ENCODE peak calls at places on chromosomes 3 and 15, in five cellular contexts. M is AG09309, L is astrocyte, G is AG10803, U is left ventricle myocardium inferior. X is an unnamed sample.

GRCh38 chr15:38254065-38254883 is 1.6 kb downstream of the SPRED1 start:
- DNase-seq in L (peak; percentile 59), M (no peak), U (no peak), G (peak; percentile 54), X (peak; percentile 69)

GRCh38 chr3:160784853-160785252 is 28.8 kb downstream of the PPM1L start:
- DNase-seq in L (no peak), U (no peak), G (no peak), M (no peak), X (no peak)

GRCh38 chr3:45479627-45480026 is 91.3 kb downstream of the LARS2 start:
- DNase-seq in M (peak; percentile 78), L (peak; percentile 93), U (no peak), G (peak; percentile 89), X (peak; percentile 86)

GRCh38 chr15:99307735-99308134 is 56.5 kb downstream of the LRRC28 start:
- DNase-seq in G (no peak), L (peak; percentile 51), U (no peak), M (no peak), X (no peak)

GRCh38 chr3:66904816-66905543 is 93.1 kb upstream of the KBTBD8 start:
- DNase-seq in U (no peak), L (peak; percentile 1), G (peak; percentile 10), M (no peak), X (no peak)

GRCh38 chr3:48634661-48635221 is 520 bp downstream of the SLC26A6 start:
- DNase-seq in M (no peak), L (peak; percentile 45), G (peak; percentile 48), U (peak; percentile 55), X (peak; percentile 53)

GRCh38 chr15:38053786-38054185 is 119.3 kb downstream of the TMCO5A start:
- DNase-seq in U (no peak), G (no peak), M (no peak), L (no peak), X (peak; percentile 65)

GRCh38 chr3:50617096-50617791 is at the start of gene MAPKAPK3:
- DNase-seq in G (no peak), M (no peak), L (no peak), U (peak; percentile 59), X (no peak)

GRCh38 chr3:127822166-127822835 is at the start of gene MGLL:
- DNase-seq in L (peak; percentile 35), U (peak; percentile 49), M (no peak), G (peak; percentile 42), X (peak; percentile 45)

GRCh38 chr3:125229707-125230106 is 17.2 kb upstream of the SLC12A8 start:
- DNase-seq in L (no peak), G (no peak), U (no peak), M (no peak), X (no peak)

GRCh38 chr3:54950391-54951003 is 22.6 kb upstream of the LRTM1 start:
- DNase-seq in M (no peak), L (no peak), U (no peak), G (no peak), X (peak; percentile 46)

GRCh38 chr3:169146866-169147245 is 516.7 kb downstream of the MECOM start:
- DNase-seq in L (no peak), U (no peak), M (no peak), G (no peak), X (peak; percentile 67)
- H3K4me3 ChIP-seq in L (peak overlapping the region; percentile 95), U (peak overlapping the region; percentile 71), M (peak overlapping the region; percentile 81), G (peak overlapping the region; percentile 76), X (peak overlapping the region; percentile 81)

DNA sequence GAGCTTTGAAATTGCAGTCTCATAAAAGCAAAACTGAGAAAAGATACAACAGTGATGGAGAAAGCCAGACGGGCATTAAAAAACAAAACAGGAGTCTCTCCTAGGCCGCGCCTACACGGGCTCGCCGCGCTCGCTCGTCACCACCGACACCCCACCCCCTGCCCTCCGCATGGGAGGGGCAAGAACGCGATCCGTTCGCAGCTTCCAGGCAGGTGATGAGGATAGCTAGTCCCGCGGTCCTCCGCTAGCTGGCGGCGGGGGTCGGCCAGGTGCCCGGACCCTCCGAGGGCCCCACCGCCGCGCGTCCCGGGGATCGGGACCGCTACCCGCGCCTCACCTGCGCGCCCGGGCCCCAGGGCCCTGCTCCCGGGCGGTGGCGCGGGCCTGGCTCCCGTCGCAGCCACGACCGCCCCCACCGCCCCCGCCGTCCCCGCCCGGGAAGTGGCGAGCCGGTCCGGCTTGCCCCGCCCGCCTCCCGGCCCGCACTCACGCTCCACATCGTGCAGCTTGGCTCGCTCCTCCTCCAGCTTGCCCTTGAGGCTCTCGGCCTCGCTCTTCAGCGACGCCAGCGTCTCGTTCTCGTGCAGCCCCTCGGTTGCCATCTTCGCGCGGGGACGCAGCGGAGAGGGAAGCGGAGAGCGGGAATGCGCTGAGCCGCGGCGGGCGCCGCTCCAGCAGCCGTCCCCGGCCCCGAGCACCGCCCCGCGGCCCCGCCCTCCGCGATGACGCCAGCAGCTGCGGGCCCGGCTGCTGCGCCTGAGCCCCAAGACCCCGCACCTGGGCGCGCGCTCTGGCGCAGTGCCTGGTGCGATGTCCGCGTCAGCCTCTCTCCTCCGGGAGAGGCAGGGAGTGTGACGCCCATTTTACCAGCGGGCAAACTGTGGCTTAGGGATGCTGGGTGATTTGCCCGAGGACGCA is 11.7 kb downstream of the GNB5 start:
- DNase-seq in U (peak; percentile 81), L (peak; percentile 59), G (peak; percentile 68), M (no peak), X (peak; percentile 61)
- TF ChIP-seq CTCF in U (no peak), L (no peak), G (no peak), M (no peak), X (no peak)

DNA sequence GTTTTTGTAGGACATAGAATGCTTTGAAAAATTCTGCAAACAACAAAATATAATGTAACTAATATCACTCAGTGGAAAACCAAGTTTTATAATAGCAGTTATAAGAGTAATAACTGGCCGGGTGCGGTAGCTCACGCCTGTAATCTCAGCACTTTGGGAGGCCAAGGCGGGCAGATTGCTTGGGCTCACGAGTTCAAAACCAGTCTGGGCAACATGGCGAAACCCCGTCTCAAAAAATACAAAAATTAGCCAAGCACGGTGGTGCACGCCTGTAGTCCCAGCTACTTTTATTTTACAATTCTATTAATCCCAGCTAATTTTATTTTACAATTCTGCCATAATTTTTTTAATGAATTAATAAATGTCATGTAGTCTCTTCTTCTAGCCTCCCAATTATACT is 2.3 kb downstream of the DENND4A start:
- DNase-seq in U (no peak), L (no peak), G (no peak), M (no peak), X (no peak)
- H3K4me3 ChIP-seq in U (no peak overlapping the region), L (no peak overlapping the region), G (no peak overlapping the region), M (no peak overlapping the region), X (no peak overlapping the region)

GRCh38 chr3:102531686-102532085 is 96.9 kb downstream of the ZPLD1 start:
- DNase-seq in M (no peak), L (no peak), U (no peak), G (no peak), X (no peak)

GRCh38 chr3:102530443-102531195 is 95.8 kb downstream of the ZPLD1 start:
- DNase-seq in L (peak; percentile 45), U (no peak), G (peak; percentile 6), M (no peak), X (no peak)

GRCh38 chr3:102528727-102529126 is 93.9 kb downstream of the ZPLD1 start:
- DNase-seq in G (no peak), L (no peak), U (no peak), M (no peak), X (no peak)

GRCh38 chr3:102526865-102527264 is 92.0 kb downstream of the ZPLD1 start:
- DNase-seq in G (no peak), L (no peak), M (no peak), U (no peak), X (no peak)

DNA sequence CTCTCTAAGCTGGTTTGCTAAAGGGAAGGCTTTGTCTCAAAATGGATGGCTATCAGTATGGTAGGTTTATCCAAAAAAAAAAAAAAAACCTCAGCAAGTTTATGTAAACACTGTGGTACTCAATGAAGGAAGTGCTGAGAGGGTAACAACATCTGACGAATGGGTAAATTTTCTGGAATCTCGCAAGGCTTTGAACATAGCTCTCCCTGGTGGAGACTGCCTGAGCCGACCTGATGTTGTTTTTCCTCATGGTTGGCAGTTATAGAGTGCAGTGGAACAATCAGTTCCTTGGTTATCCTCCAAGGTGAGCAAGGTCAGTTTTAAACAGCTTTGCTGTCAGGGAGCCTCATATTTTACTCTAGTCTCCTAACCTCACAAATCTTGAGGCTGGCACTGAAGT is 94.6 kb downstream of the ZPLD1 start:
- DNase-seq in G (no peak), M (no peak), U (no peak), L (no peak), X (peak; percentile 26)
- TF ChIP-seq CTCF in G (peak; percentile 31), M (peak; percentile 25), U (peak; percentile 54), L (peak; percentile 17), X (peak; percentile 48)